ENCODE peak calls at places on chromosomes 5 and 9, in five cellular contexts. H, V, B, Q and W are unnamed samples. For H3K4me1 and H3K36me3, the result is how much of the 10 kb centered on the place peaks cover.

GRCh38 chr5:115575167-115576070 is 26.9 kb downstream of the TICAM2 start:
- DNase-seq in B (peak), V (no peak), Q (no peak), H (no peak), W (no peak)

GRCh38 chr9:98142925-98143481 is 24.0 kb upstream of the TRIM14 start:
- DNase-seq in B (no peak), Q (no peak), H (no peak), V (no peak), W (no peak)

GRCh38 chr5:143887302-143887638 is 75.3 kb downstream of the HMHB1 start:
- DNase-seq in B (peak), H (no peak), Q (no peak), V (no peak), W (no peak)

GRCh38 chr5:163312598-163312997 is 124.8 kb upstream of the CCNG1 start:
- DNase-seq in Q (no peak), V (no peak), B (no peak), H (no peak), W (no peak)

GRCh38 chr5:135608361-135608760 is 29.6 kb upstream of the CXCL14 start:
- DNase-seq in B (no peak), V (no peak), H (no peak), Q (peak), W (no peak)

GRCh38 chr9:114633452-114634089 is 22.5 kb downstream of the TMEM268 start:
- DNase-seq in B (no peak), V (no peak), Q (no peak), H (no peak), W (no peak)

GRCh38 chr5:158170534-158170933 is 311.6 kb upstream of the CLINT1 start:
- DNase-seq in B (no peak), H (no peak), V (no peak), Q (no peak), W (no peak)

GRCh38 chr5:112689510-112689909 is 48.2 kb upstream of the APC start:
- DNase-seq in Q (no peak), B (peak), H (no peak), V (no peak), W (no peak)

GRCh38 chr5:64944868-64945267 is 176.1 kb downstream of the CWC27 start:
- DNase-seq in B (no peak), H (no peak), Q (no peak), V (no peak), W (no peak)

GRCh38 chr5:116734717-116735072 is 160.1 kb upstream of the SEMA6A start:
- DNase-seq in V (no peak), Q (no peak), H (no peak), B (peak), W (no peak)

GRCh38 chr9:91273853-91274552 is 87.7 kb downstream of the AUH start:
- DNase-seq in V (no peak), Q (no peak), H (no peak), B (peak), W (no peak)

GRCh38 chr9:35740243-35740642 is 7.8 kb downstream of the CREB3 start:
- DNase-seq in V (no peak), H (no peak), Q (no peak), B (no peak), W (no peak)

GRCh38 chr9:114606597-114607207 is 4.4 kb upstream of the TMEM268 start:
- DNase-seq in V (no peak), B (peak), Q (no peak), H (peak), W (no peak)

GRCh38 chr5:54180616-54181015 is 129.8 kb downstream of the ARL15 start:
- DNase-seq in B (peak), Q (peak), V (no peak), H (no peak), W (no peak)

GRCh38 chr9:76688471-76689238 is 75.6 kb upstream of the PCA3 start:
- DNase-seq in B (no peak), V (no peak), H (no peak), Q (no peak), W (no peak)

GRCh38 chr5:131533844-131534243 is 101.2 kb downstream of the RAPGEF6 start:
- DNase-seq in H (no peak), V (no peak), B (no peak), Q (no peak), W (no peak)

GRCh38 chr9:115133649-115134048 is 15.7 kb upstream of the TNC start:
- DNase-seq in H (no peak), B (peak), V (no peak), Q (no peak), W (no peak)

GRCh38 chr9:114288233-114289051 is 34.5 kb upstream of the ORM1 start:
- DNase-seq in Q (peak), H (peak), V (no peak), B (peak), W (no peak)

GRCh38 chr5:81353189-81353588 is 40.7 kb downstream of the ACOT12 start:
- DNase-seq in B (no peak), H (no peak), Q (no peak), V (no peak), W (no peak)

GRCh38 chr5:57495688-57496087 is 13.1 kb upstream of the ACTBL2 start:
- DNase-seq in B (no peak), H (no peak), V (no peak), Q (no peak), W (no peak)

GRCh38 chr5:171610686-171611085 is 174.9 kb upstream of the SMIM23 start:
- DNase-seq in V (no peak), Q (peak), B (no peak), H (no peak), W (no peak)

GRCh38 chr5:163248333-163248732 is 189.1 kb upstream of the CCNG1 start:
- DNase-seq in V (no peak), Q (no peak), H (no peak), B (peak), W (no peak)

GRCh38 chr9:21078702-21079101 is 960 bp upstream of the IFNB1 start:
- DNase-seq in Q (no peak), B (no peak), H (no peak), V (no peak), W (no peak)

GRCh38 chr5:174520420-174521396 is 203.7 kb upstream of the MSX2 start:
- DNase-seq in H (peak), V (peak), B (peak), Q (peak), W (no peak)

GRCh38 chr5:176712546-176713297 is 65.4 kb downstream of the TSPAN17 start:
- DNase-seq in Q (peak), V (no peak), H (no peak), B (no peak), W (no peak)

GRCh38 chr9:565528-565927 is 276.0 kb upstream of the DMRT1 start:
- DNase-seq in B (no peak), H (no peak), V (no peak), Q (no peak), W (no peak)

GRCh38 chr5:35247645-35248034 is 17.4 kb upstream of the PRLR start:
- DNase-seq in Q (no peak), V (no peak), B (peak), H (peak), W (no peak)

GRCh38 chr5:17148481-17148880 is 69.0 kb upstream of the BASP1 start:
- DNase-seq in V (no peak), H (no peak), Q (no peak), B (peak), W (no peak)

GRCh38 chr9:73093740-73094379 is 57.8 kb upstream of the ANXA1 start:
- DNase-seq in B (peak), Q (no peak), V (no peak), H (no peak), W (no peak)

GRCh38 chr9:88721528-88722279 is 186.7 kb downstream of the NXNL2 start:
- DNase-seq in V (no peak), Q (no peak), H (no peak), B (no peak), W (no peak)

GRCh38 chr5:13567819-13568218 is 376.7 kb downstream of the DNAH5 start:
- DNase-seq in H (no peak), V (peak), B (peak), Q (no peak), W (no peak)

GRCh38 chr5:18321516-18321915 is 687.3 kb downstream of the TAF11L14 start:
- DNase-seq in H (no peak), Q (no peak), B (no peak), V (no peak), W (no peak)
- H3K27ac ChIP-seq in H (no peak), Q (no peak), B (no peak), V (no peak), W (no peak)

GRCh38 chr5:50445281-50445949 is 4.3 kb upstream of the EMB start:
- DNase-seq in V (no peak), H (no peak), Q (no peak), B (no peak), W (peak)

GRCh38 chr5:50441479-50441815 is 359 bp upstream of the EMB start:
- DNase-seq in Q (no peak), V (no peak), B (no peak), H (no peak), W (no peak)

GRCh38 chr5:50447940-50448339 is 6.9 kb upstream of the EMB start:
- DNase-seq in V (no peak), H (no peak), Q (no peak), B (no peak), W (no peak)

GRCh38 chr5:50447228-50447627 is 6.1 kb upstream of the EMB start:
- DNase-seq in B (no peak), V (no peak), Q (no peak), H (no peak), W (no peak)
- H3K4me1 ChIP-seq in B (under half), V (under half), Q (under half), H (under half), W (under half)

DNA sequence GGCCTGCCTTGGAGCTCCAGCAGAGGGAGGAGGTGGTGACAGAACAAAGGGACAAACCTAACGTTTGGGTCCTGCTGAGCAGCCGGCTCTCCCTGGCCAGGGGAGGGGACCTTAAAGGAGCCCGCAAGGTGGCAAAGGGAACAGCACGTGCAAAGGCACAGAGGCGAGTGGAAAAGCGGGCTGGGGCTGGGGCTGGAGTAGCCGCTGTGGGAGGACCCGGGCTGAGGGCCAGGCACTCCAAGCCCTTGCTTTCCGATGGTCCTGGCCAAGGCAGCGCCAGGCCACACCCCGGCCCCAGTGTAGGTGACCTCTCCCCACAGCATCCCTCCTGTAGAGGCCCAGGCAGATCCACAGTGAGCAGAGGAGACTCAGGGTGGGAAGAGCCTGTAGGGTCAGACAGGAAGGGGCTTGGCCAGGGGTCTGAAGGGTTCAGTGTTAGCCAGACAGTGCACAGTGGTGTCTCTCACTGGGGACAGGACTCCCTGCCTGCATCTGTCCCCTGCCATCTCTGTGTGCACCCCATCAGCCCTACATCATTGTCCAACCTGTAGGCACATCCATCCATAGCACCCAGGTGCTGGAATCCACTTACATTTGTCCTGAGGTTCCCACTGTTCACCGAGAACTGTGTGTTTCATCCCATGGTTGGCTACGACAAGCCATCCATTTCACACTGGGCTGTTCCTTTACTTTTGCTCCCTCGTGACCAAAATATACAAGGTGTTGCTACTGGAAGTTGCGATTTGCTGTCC is 77.0 kb downstream of the NEK6 start:
- DNase-seq in V (no peak), B (no peak), Q (no peak), H (no peak), W (no peak)
- H3K36me3 ChIP-seq in V (under half), B (under half), Q (under half), H (half or more), W (under half)

GRCh38 chr5:123439616-123440153 is 16.5 kb upstream of the CEP120 start:
- DNase-seq in Q (no peak), B (no peak), V (no peak), H (no peak), W (no peak)

GRCh38 chr5:123438902-123439301 is 15.7 kb upstream of the CEP120 start:
- DNase-seq in H (no peak), Q (no peak), V (peak), B (peak), W (no peak)

GRCh38 chr5:123438244-123438643 is 15.0 kb upstream of the CEP120 start:
- DNase-seq in B (no peak), H (no peak), V (no peak), Q (no peak), W (no peak)

GRCh38 chr5:123441408-123441807 is 18.2 kb upstream of the CEP120 start:
- DNase-seq in H (no peak), V (no peak), Q (no peak), B (no peak), W (no peak)

DNA sequence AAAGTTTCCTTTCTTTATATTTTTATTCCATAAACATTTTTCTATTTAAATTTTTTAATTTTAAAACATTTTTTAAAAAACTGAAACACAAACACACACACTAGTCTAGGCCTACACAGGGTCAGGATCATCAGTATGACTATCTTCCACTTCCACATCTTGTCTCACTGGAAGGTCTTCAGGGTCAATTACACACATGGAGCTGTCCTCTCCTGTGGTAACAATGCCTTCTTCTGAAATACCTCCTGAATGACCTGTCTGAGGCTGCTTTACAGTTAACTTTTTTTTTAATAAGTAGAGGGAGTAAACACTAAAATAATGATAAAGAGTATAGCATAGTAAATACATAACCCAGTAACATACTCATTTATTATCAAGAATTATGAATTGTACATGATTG is 17.3 kb upstream of the CEP120 start:
- DNase-seq in B (no peak), V (no peak), Q (no peak), H (no peak), W (no peak)
- H3K27ac ChIP-seq in B (no peak), V (no peak), Q (no peak), H (no peak), W (no peak)

DNA sequence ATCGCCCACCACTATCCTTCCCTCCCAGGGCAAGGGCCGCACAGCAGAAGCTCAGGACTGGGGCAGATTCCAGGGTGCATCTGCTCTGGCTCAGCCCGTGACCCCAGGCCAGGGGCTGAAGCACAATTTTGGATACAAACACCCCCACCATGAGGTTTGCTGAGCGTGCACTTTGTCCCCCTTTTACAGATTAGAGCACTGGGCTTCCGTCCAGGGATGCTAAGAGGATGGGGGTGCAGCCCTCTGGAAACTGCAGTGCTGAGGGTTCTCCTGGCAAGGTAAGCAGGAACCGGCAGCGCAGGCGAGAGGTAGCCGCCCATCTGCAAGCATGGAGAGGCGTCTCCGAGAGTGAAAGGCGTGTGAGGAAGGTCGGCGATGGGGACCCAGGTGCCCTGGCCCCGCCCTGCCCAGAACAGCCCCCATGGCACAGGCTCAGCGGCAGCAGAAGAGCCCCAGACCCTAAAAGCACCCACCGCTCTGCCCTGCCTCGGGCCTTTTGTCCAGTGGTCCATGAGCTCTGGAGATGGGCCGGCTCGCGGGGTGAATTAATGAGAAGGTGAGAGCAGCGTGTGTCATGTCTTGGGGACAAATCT is 54.5 kb upstream of the OLFM1 start:
- DNase-seq in Q (peak), B (no peak), H (no peak), V (no peak), W (no peak)
- H3K4me1 ChIP-seq in Q (under half), B (under half), H (under half), V (under half), W (under half)

DNA sequence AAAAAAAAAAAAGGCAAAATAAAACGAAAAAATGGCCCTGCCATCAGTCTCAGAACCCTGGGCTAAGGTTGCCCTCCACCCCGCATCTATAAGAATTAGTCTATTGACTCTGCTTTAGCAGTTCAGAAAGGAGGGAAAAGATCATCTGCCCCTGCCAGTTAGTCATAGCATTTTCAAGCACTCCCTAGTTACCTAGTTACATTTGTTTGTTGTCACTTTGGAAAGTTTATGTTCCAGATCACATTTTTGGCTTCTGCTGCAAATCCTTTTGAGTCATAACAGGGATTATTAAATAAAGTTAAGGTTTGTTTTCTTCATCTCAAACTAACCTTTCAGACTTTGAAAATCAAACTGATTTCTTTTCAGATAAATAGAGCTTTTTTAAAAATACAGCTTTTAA is 52.1 kb downstream of the AQP7 start:
- DNase-seq in V (peak), H (no peak), B (peak), Q (no peak), W (no peak)
- H3K36me3 ChIP-seq in V (under half), H (half or more), B (under half), Q (half or more), W (under half)

GRCh38 chr9:126474786-126475485 is 138.8 kb upstream of the LMX1B start:
- DNase-seq in V (peak), Q (no peak), H (no peak), B (peak), W (no peak)
- H3K27ac ChIP-seq in V (no peak), Q (no peak), H (no peak), B (no peak), W (no peak)

DNA sequence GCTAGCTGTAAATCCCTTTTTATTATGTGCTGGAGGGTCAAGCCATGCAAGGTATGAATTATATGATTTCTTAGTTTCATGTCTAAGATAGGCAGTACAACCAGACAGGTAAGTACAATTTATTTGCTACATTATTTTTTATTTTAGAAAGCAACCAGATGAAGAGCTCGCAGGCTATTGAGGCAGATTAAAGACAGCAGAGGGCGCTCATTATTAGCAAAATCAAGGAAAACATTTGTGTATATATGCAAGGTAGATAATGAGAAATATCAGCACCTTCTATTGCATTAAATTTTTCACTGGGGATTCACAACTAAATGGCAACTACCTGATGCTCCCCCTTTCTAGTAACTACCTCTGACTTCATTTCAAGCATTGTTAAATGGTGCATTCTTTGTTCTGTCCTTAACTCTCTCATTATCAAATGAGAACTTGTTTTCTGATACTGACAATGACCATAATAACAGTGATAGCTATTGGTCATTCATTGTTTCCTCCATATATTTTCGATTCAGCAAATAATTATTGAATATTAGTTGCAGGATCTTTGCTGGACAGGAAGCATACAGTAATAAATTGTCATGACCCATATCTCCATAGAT is 8.6 kb downstream of the SCGB3A2 start:
- DNase-seq in B (no peak), V (peak), H (no peak), Q (peak), W (no peak)
- H3K4me1 ChIP-seq in B (under half), V (under half), H (under half), Q (under half), W (under half)